ENCODE peak calls at places on chromosome 1, in six cellular contexts. X is Peyer's patch, T is esophagus muscularis mucosa, E is A549, Q is thyroid gland, F is suprapubic skin. Y is an unnamed sample.
A peak's percentile ranks its signal among the peaks of the same experiment; 100 is the strongest.

GRCh38 chr1:174794861-174795260 is 204.9 kb upstream of the CACYBP start:
- DNase-seq in X (no peak), T (no peak), Q (no peak), F (no peak), E (no peak), Y (no peak)

GRCh38 chr1:229759037-229759435 is 133.0 kb downstream of the URB2 start:
- DNase-seq in Q (no peak), F (no peak), E (no peak), X (no peak), T (peak; percentile 50), Y (no peak)

GRCh38 chr1:44030606-44031050 is 634 bp downstream of the SLC6A9 start:
- DNase-seq in F (no peak), T (no peak), X (peak; percentile 38), Q (no peak), E (peak; percentile 57), Y (no peak)

GRCh38 chr1:101704895-101705294 is 291.8 kb downstream of the OLFM3 start:
- DNase-seq in T (no peak), X (no peak), Q (no peak), E (no peak), F (no peak), Y (no peak)

GRCh38 chr1:221030121-221030649 is 150.9 kb downstream of the HLX start:
- DNase-seq in Q (no peak), E (no peak), F (no peak), X (no peak), T (no peak), Y (no peak)

GRCh38 chr1:4962836-4963235 is 308.4 kb downstream of the AJAP1 start:
- DNase-seq in X (no peak), E (no peak), T (no peak), Q (no peak), F (no peak), Y (no peak)

GRCh38 chr1:180609643-180610555 is 21.9 kb upstream of the XPR1 start:
- DNase-seq in F (no peak), T (no peak), X (no peak), Q (no peak), E (no peak), Y (no peak)

GRCh38 chr1:84253041-84253440 is 48.5 kb upstream of the SAMD13 start:
- DNase-seq in F (no peak), E (peak; percentile 39), T (no peak), X (no peak), Q (no peak), Y (no peak)

GRCh38 chr1:226990133-226990716 is 50.1 kb downstream of the COQ8A start:
- DNase-seq in E (no peak), T (peak; percentile 72), F (no peak), X (peak; percentile 45), Q (peak; percentile 63), Y (no peak)

GRCh38 chr1:73947009-73947408 is 251.0 kb downstream of the LRRIQ3 start:
- DNase-seq in F (no peak), X (no peak), Q (no peak), E (no peak), T (no peak), Y (no peak)

GRCh38 chr1:216833516-216833915 is 110.3 kb upstream of the ESRRG start:
- DNase-seq in F (no peak), X (no peak), E (no peak), Q (no peak), T (no peak), Y (no peak)

GRCh38 chr1:46044116-46044515 is 88.3 kb downstream of the PIK3R3 start:
- DNase-seq in F (no peak), X (no peak), E (no peak), Q (no peak), T (no peak), Y (no peak)

GRCh38 chr1:181504294-181505115 is 21.2 kb downstream of the CACNA1E start:
- DNase-seq in T (no peak), Q (no peak), E (peak; percentile 51), X (no peak), F (no peak), Y (no peak)

GRCh38 chr1:9289090-9289534 is 3.6 kb upstream of the SPSB1 start:
- DNase-seq in Q (peak; percentile 80), X (peak; percentile 90), T (no peak), F (no peak), E (peak; percentile 75), Y (peak; percentile 94)

GRCh38 chr1:181551249-181551648 is 67.9 kb downstream of the CACNA1E start:
- DNase-seq in E (no peak), Q (peak; percentile 88), F (no peak), X (peak; percentile 29), T (no peak), Y (no peak)

GRCh38 chr1:182968151-182968741 is 15.3 kb upstream of the SHCBP1L start:
- DNase-seq in Q (no peak), E (peak; percentile 13), X (no peak), T (no peak), F (no peak), Y (no peak)

GRCh38 chr1:35452086-35452485 is 105.1 kb downstream of the KIAA0319L start:
- DNase-seq in X (no peak), F (peak; percentile 79), Q (peak; percentile 65), T (no peak), E (no peak), Y (peak; percentile 59)

GRCh38 chr1:87796521-87796920 is 467.8 kb downstream of the LMO4 start:
- DNase-seq in X (no peak), E (peak; percentile 19), Q (peak; percentile 51), T (no peak), F (no peak), Y (no peak)

GRCh38 chr1:32939655-32940371 is 24.8 kb downstream of the RNF19B start:
- DNase-seq in T (no peak), E (no peak), X (no peak), F (no peak), Q (no peak), Y (no peak)

GRCh38 chr1:56077223-56077622 is 502.1 kb downstream of the PLPP3 start:
- DNase-seq in E (no peak), X (no peak), F (no peak), Q (no peak), T (no peak), Y (no peak)

GRCh38 chr1:79040424-79041089 is 34.0 kb upstream of the ADGRL4 start:
- DNase-seq in T (no peak), E (no peak), F (no peak), X (no peak), Q (no peak), Y (no peak)

GRCh38 chr1:41860214-41860613 is 58.5 kb downstream of the HIVEP3 start:
- DNase-seq in Q (no peak), X (no peak), T (no peak), F (no peak), E (no peak), Y (no peak)

GRCh38 chr1:228647523-228648444 is 87.5 kb upstream of the RHOU start:
- DNase-seq in Q (peak; percentile 59), T (peak; percentile 91), E (peak; percentile 92), F (peak; percentile 75), X (no peak), Y (peak; percentile 90)

GRCh38 chr1:240320645-240321044 is 229.0 kb downstream of the FMN2 start:
- DNase-seq in E (no peak), T (no peak), F (no peak), Q (no peak), X (no peak), Y (no peak)

GRCh38 chr1:231885209-231885854 is 258.7 kb downstream of the DISC1 start:
- DNase-seq in T (no peak), Q (no peak), F (no peak), X (no peak), E (no peak), Y (no peak)

GRCh38 chr1:210342986-210343780 is 14.5 kb downstream of the HHAT start:
- DNase-seq in T (no peak), F (no peak), E (no peak), X (peak; percentile 58), Q (no peak), Y (no peak)

GRCh38 chr1:59072017-59072947 is 224.6 kb upstream of the FGGY start:
- DNase-seq in F (no peak), X (peak; percentile 67), T (no peak), Q (no peak), E (no peak), Y (no peak)

GRCh38 chr1:226063362-226064167 is 1.0 kb downstream of the H3-3A start:
- DNase-seq in T (no peak), F (peak; percentile 78), Q (peak; percentile 62), X (peak; percentile 49), E (peak; percentile 31), Y (peak; percentile 90)

GRCh38 chr1:184567648-184568047 is 180.8 kb downstream of the C1orf21 start:
- DNase-seq in T (no peak), E (no peak), X (no peak), F (no peak), Q (no peak), Y (no peak)

GRCh38 chr1:180231506-180232420 is 1.7 kb downstream of the LHX4 start:
- DNase-seq in X (no peak), Q (peak; percentile 14), T (no peak), E (peak; percentile 90), F (peak; percentile 48), Y (no peak)

GRCh38 chr1:151867785-151868403 is 14.4 kb upstream of the THEM5 start:
- DNase-seq in E (peak; percentile 29), F (no peak), Q (no peak), T (no peak), X (no peak), Y (no peak)

GRCh38 chr1:175862418-175862817 is 119.0 kb upstream of the TNR start:
- DNase-seq in E (no peak), Q (no peak), X (no peak), F (no peak), T (no peak), Y (peak; percentile 57)

GRCh38 chr1:57102957-57103356 is 137.1 kb upstream of the C8B start:
- DNase-seq in X (no peak), E (no peak), Q (no peak), T (no peak), F (no peak), Y (no peak)
- TF ChIP-seq POLR2A in X (no peak), E (no peak), Q (no peak), T (no peak), F (no peak), Y (no peak)

DNA sequence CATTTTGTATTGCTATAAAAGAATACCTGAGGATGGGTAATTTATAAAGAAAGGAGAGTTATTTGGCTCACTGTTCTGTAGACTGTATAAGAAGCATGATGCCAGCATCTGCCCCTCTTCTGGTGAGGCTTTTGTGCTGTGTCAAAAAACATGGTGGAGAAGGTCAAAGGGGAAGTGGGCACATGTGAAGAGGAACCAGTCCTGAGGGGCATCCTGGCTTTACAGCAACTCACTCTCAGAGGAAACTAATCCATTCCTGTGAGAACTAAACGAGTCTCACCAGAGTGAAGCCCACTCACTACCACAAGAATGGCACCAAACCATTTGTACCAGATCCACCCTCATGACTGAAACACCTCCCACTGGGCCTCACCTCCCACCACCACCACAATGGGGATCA is 18.8 kb upstream of the SELP start:
- DNase-seq in F (no peak), Q (no peak), E (no peak), T (no peak), X (no peak), Y (no peak)
- TF ChIP-seq CTCF in F (no peak), Q (no peak), E (no peak), T (no peak), X (no peak), Y (no peak)

GRCh38 chr1:7045897-7046296 is 260.6 kb downstream of the CAMTA1 start:
- DNase-seq in T (no peak), E (no peak), F (no peak), X (no peak), Q (no peak), Y (peak; percentile 0)
- TF ChIP-seq POLR2A in T (no peak), E (no peak), F (no peak), X (no peak), Q (no peak), Y (no peak)

GRCh38 chr1:30857062-30857461 is 51.5 kb downstream of the SDC3 start:
- DNase-seq in Q (no peak), F (no peak), X (no peak), T (no peak), E (no peak), Y (no peak)
- TF ChIP-seq CTCF in Q (no peak), F (no peak), X (no peak), T (no peak), E (no peak), Y (no peak)

Y was measured in lower leg skin.